ENCODE peak calls at places on chromosomes 16 and 17, in four cellular contexts. One of them, this sample, is unnamed. For H3K4me1, the result is how much of the 10 kb centered on the place peaks cover.

GRCh38 chr16:81798311-81799137 is 19.4 kb downstream of the PLCG2 start:
- DNase-seq in stomach: no peak
- DNase-seq in esophagus muscularis mucosa: no peak
- DNase-seq in HepG2: no peak
- DNase-seq in this sample: no peak

GRCh38 chr17:2634361-2634960 is 41.0 kb downstream of the PAFAH1B1 start:
- DNase-seq in stomach: peak
- DNase-seq in esophagus muscularis mucosa: no peak
- DNase-seq in HepG2: no peak
- DNase-seq in this sample: no peak

GRCh38 chr17:66976781-66977201 is 12.3 kb downstream of the CACNG4 start:
- DNase-seq in stomach: no peak
- DNase-seq in esophagus muscularis mucosa: no peak
- DNase-seq in HepG2: no peak
- DNase-seq in this sample: no peak

GRCh38 chr17:8300629-8301242 is 5.5 kb upstream of the SLC25A35 start:
- DNase-seq in stomach: peak
- DNase-seq in esophagus muscularis mucosa: no peak
- DNase-seq in HepG2: peak
- DNase-seq in this sample: peak

GRCh38 chr16:13110124-13110796 is 208.9 kb downstream of the SHISA9 start:
- DNase-seq in stomach: no peak
- DNase-seq in esophagus muscularis mucosa: no peak
- DNase-seq in HepG2: peak
- DNase-seq in this sample: no peak

GRCh38 chr17:64400644-64401043 is 10.0 kb upstream of the PECAM1 start:
- DNase-seq in stomach: no peak
- DNase-seq in esophagus muscularis mucosa: no peak
- DNase-seq in HepG2: no peak
- DNase-seq in this sample: no peak

GRCh38 chr16:77574867-77575619 is 140.2 kb upstream of the ADAMTS18 start:
- DNase-seq in stomach: no peak
- DNase-seq in esophagus muscularis mucosa: no peak
- DNase-seq in HepG2: no peak
- DNase-seq in this sample: no peak

GRCh38 chr16:66364959-66365306 is 1.6 kb upstream of the CDH5 start:
- DNase-seq in stomach: no peak
- DNase-seq in esophagus muscularis mucosa: no peak
- DNase-seq in HepG2: no peak
- DNase-seq in this sample: no peak

GRCh38 chr16:28297784-28298510 is 5.6 kb downstream of the SBK1 start:
- DNase-seq in stomach: no peak
- DNase-seq in esophagus muscularis mucosa: no peak
- DNase-seq in HepG2: no peak
- DNase-seq in this sample: no peak

GRCh38 chr16:89103781-89104180 is 10.1 kb downstream of the ACSF3 start:
- DNase-seq in stomach: no peak
- DNase-seq in esophagus muscularis mucosa: no peak
- DNase-seq in HepG2: no peak
- DNase-seq in this sample: no peak

GRCh38 chr17:18968945-18969887 is 17.3 kb downstream of the SLC5A10 start:
- DNase-seq in stomach: peak
- DNase-seq in esophagus muscularis mucosa: no peak
- DNase-seq in HepG2: no peak
- DNase-seq in this sample: no peak

GRCh38 chr17:6070895-6071511 is 824 bp downstream of the WSCD1 start:
- DNase-seq in stomach: no peak
- DNase-seq in esophagus muscularis mucosa: no peak
- DNase-seq in HepG2: no peak
- DNase-seq in this sample: peak

GRCh38 chr16:83685615-83686165 is 122.1 kb upstream of the HSBP1 start:
- DNase-seq in stomach: no peak
- DNase-seq in esophagus muscularis mucosa: no peak
- DNase-seq in HepG2: no peak
- DNase-seq in this sample: no peak

GRCh38 chr16:83682858-83683235 is 124.9 kb upstream of the HSBP1 start:
- DNase-seq in stomach: no peak
- DNase-seq in esophagus muscularis mucosa: no peak
- DNase-seq in HepG2: no peak
- DNase-seq in this sample: no peak

GRCh38 chr16:83689385-83689831 is 118.4 kb upstream of the HSBP1 start:
- DNase-seq in stomach: no peak
- DNase-seq in esophagus muscularis mucosa: no peak
- DNase-seq in HepG2: no peak
- DNase-seq in this sample: no peak

GRCh38 chr16:83682126-83682857 is 125.5 kb upstream of the HSBP1 start:
- DNase-seq in stomach: no peak
- DNase-seq in esophagus muscularis mucosa: no peak
- DNase-seq in HepG2: no peak
- DNase-seq in this sample: no peak

GRCh38 chr16:83686726-83687125 is 121.1 kb upstream of the HSBP1 start:
- DNase-seq in stomach: no peak
- DNase-seq in esophagus muscularis mucosa: no peak
- DNase-seq in HepG2: no peak
- DNase-seq in this sample: no peak
- H3K4me1 ChIP-seq in stomach: under half
- H3K4me1 ChIP-seq in esophagus muscularis mucosa: under half
- H3K4me1 ChIP-seq in HepG2: under half
- H3K4me1 ChIP-seq in this sample: under half

DNA sequence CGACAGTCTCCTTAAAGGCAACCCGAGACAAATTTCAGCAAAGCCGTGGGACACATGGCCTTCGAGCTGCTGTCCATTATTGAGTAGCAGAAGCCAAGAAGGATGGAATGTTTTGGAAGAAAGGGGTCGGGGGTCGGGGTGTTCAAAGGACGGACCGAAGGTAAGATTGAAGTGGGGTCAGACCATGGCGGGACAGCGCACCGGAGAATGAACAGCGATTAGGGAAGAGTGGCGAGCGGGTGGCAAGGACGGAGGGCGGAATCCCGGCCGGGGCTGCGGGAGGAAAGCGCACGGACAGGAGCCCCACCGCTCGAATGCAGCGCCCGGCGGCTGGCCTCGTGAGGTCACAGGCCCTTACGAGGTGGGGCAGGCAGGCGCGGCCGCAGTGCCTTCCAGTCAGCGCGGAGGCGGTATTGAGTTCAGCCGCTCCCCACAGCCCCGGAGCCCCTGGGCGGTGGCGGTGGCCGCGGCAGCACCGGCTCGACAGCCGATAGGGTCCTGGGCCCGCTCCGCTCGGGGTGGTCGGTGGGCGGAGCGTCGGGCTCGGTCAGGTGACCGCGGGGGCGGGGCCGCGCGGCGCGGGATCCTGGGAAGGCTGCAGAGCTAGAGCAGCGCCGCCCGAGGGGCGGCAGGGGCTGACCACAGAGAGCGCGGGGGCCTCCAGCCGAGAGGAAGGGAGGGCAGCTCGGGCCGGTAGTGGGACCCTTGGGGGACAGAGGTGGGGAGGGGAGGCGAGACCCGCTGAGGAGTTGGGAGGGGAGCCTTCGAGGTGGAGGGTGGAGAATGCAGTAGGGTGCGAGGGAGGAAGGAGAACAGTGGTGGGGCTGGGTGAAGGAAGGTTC is at the start of gene EFCAB13:
- DNase-seq in stomach: peak
- DNase-seq in esophagus muscularis mucosa: peak
- DNase-seq in HepG2: peak
- DNase-seq in this sample: peak
- TF ChIP-seq POLR2A in stomach: peak
- TF ChIP-seq POLR2A in esophagus muscularis mucosa: peak
- TF ChIP-seq POLR2A in HepG2: peak
- TF ChIP-seq POLR2A in this sample: peak

DNA sequence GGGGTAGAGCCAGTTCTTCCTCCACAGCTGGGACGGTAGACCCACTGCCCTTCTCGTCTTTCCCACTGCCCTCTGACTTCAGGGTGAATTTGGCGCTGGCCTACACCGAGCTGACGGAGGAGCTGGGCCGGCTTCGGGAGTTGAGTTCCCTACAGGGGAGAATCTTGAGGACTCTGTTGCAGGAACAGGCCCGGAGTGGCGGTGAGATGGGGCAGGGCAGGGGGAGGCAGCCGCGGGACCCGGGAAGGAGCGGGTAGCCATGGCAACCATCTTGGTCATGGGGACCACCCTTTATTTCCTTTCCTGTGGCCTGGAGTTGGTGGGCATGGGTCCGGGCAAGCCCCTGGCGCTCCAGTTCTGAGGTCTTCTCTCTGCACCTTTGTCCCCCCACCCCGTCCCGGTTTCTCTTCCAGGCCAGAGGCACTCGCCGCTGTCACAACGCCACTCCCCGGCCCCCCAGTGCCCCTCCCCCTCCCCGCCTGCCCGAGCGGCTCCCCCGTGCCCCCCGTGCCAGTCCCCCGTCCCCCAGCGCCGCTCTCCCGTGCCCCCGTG is 14.4 kb downstream of the TBKBP1 start:
- DNase-seq in stomach: no peak
- DNase-seq in esophagus muscularis mucosa: no peak
- DNase-seq in HepG2: no peak
- DNase-seq in this sample: no peak
- H3K4me1 ChIP-seq in stomach: under half
- H3K4me1 ChIP-seq in esophagus muscularis mucosa: under half
- H3K4me1 ChIP-seq in HepG2: under half
- H3K4me1 ChIP-seq in this sample: under half

DNA sequence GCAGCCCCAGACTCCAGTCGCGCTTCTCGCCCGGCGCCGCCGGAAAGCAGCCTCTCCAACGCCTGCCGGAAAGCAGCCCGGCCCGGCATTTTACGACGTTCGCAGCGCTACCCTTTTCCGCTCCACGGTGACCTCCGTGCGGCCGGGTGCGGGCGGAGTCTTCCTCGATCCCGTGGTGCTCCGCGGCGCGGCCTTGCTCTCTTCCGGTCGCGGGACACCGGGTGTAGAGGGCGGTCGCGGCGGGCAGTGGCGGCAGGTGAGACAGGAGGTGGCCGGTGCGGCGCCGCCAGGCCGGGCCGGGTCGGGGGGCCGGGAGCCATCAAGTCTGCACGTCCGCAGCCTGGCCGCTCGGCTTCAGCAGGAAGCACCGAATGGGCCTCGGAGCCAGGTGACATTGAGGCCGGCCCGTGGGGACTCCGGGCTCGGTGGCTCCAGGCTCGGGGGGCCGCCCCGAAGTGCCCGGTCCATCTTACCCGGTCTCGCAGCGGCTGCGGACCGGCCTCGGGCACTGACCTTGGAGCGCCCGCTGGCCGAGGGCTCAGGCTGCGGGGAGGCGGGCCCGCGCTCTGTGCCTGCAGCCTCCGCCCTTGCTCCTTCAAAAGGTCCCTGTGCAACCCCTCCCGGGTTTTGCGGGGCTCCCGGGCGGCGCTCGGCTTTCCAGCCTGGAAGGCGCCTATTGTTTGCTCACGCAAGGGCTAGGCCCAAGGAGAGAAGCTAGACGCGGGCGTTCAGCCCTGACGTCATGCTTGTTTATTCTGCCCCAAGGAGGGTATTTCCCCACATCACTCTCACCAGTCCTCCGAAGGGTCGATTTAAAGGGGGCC is at the start of the genes COX4I1 and EMC8:
- DNase-seq in stomach: peak
- DNase-seq in esophagus muscularis mucosa: peak
- DNase-seq in HepG2: peak
- DNase-seq in this sample: peak
- TF ChIP-seq POLR2A in stomach: no peak
- TF ChIP-seq POLR2A in esophagus muscularis mucosa: peak
- TF ChIP-seq POLR2A in HepG2: peak
- TF ChIP-seq POLR2A in this sample: peak

This sample was measured in testis.